ENCODE peak calls at places on chromosomes 6 and 20, in six cellular contexts. K, Q, H, O, I and B are unnamed samples.

GRCh38 chr6:27901801-27902200 is 10.4 kb downstream of the OR2B2 start:
- DNase-seq in Q (no peak), I (no peak), H (no peak), K (no peak), O (no peak), B (no peak)

GRCh38 chr6:117613920-117614535 is 11.7 kb upstream of the GOPC start:
- DNase-seq in H (no peak), Q (no peak), K (no peak), I (no peak), O (no peak), B (no peak)

GRCh38 chr6:11900662-11901598 is 111.2 kb upstream of the HIVEP1 start:
- DNase-seq in H (no peak), Q (no peak), K (no peak), I (no peak), O (no peak), B (no peak)

GRCh38 chr6:167162591-167162990 is 4.8 kb upstream of the GPR31 start:
- DNase-seq in K (no peak), Q (no peak), H (no peak), I (no peak), O (no peak), B (no peak)

GRCh38 chr20:46951405-46951804 is 56.8 kb downstream of the EYA2 start:
- DNase-seq in Q (no peak), H (no peak), I (no peak), K (no peak), O (no peak), B (no peak)

GRCh38 chr6:111070407-111070743 is 16.9 kb upstream of the SLC16A10 start:
- DNase-seq in I (no peak), K (no peak), H (no peak), Q (no peak), O (no peak), B (no peak)

GRCh38 chr6:151021878-151022277 is 156.4 kb downstream of the MTHFD1L start:
- DNase-seq in Q (no peak), O (no peak), I (no peak), H (no peak), K (no peak), B (no peak)

GRCh38 chr6:143941852-143942627 is 66.0 kb downstream of the PLAGL1 start:
- DNase-seq in O (peak), I (peak), K (peak), Q (no peak), H (no peak), B (no peak)

GRCh38 chr6:167795321-167795811 is 31.3 kb upstream of the AFDN start:
- DNase-seq in O (no peak), H (no peak), K (no peak), I (no peak), Q (no peak), B (peak)

GRCh38 chr6:43575105-43575771 is 600 bp downstream of the XPO5 start:
- DNase-seq in O (peak), H (no peak), Q (no peak), I (no peak), K (peak), B (peak)

GRCh38 chr20:64234291-64234791 is 21.2 kb upstream of the PCMTD2 start:
- DNase-seq in Q (no peak), I (no peak), K (no peak), H (no peak), O (no peak), B (no peak)

GRCh38 chr6:27176096-27176495 is 71.4 kb upstream of the PRSS16 start:
- DNase-seq in Q (no peak), O (no peak), H (no peak), I (no peak), K (no peak), B (no peak)

GRCh38 chr6:107304421-107305025 is 154.8 kb downstream of the PDSS2 start:
- DNase-seq in O (no peak), K (no peak), I (no peak), Q (no peak), H (no peak), B (no peak)

GRCh38 chr6:26576929-26577719 is 19.6 kb upstream of the ABT1 start:
- DNase-seq in Q (no peak), O (peak), I (no peak), K (peak), H (peak), B (no peak)

GRCh38 chr6:89200706-89201215 is 16.4 kb downstream of the GABRR1 start:
- DNase-seq in Q (no peak), I (no peak), K (no peak), O (no peak), H (no peak), B (no peak)

GRCh38 chr6:106181664-106182418 is 95.7 kb downstream of the PRDM1 start:
- DNase-seq in I (peak), Q (no peak), O (no peak), K (no peak), H (no peak), B (no peak)

GRCh38 chr20:46401478-46401860 is 4.9 kb downstream of the ELMO2 start:
- DNase-seq in I (no peak), K (no peak), Q (no peak), H (no peak), O (no peak), B (no peak)

GRCh38 chr20:46174469-46175126 is 56.5 kb downstream of the CD40 start:
- DNase-seq in I (no peak), H (peak), K (peak), Q (no peak), O (peak), B (peak)

GRCh38 chr6:41970436-41970846 is 28.8 kb upstream of the CCND3 start:
- DNase-seq in Q (no peak), K (no peak), H (no peak), I (peak), O (peak), B (peak)

GRCh38 chr6:40247516-40248115 is 313.4 kb upstream of the MOCS1 start:
- DNase-seq in O (no peak), K (no peak), I (no peak), Q (no peak), H (no peak), B (peak)

GRCh38 chr20:37327748-37328147 is 18.2 kb upstream of the SRC start:
- DNase-seq in Q (peak), K (peak), I (peak), O (peak), H (no peak), B (peak)

GRCh38 chr20:9353916-9354276 is 160.5 kb upstream of the LAMP5 start:
- DNase-seq in Q (no peak), H (no peak), I (peak), O (no peak), K (no peak), B (no peak)

GRCh38 chr6:12483712-12484111 is 193.6 kb downstream of the EDN1 start:
- DNase-seq in O (no peak), K (no peak), Q (peak), H (no peak), I (no peak), B (no peak)

GRCh38 chr6:56807992-56808342 is 146.9 kb upstream of the BEND6 start:
- DNase-seq in O (no peak), I (no peak), Q (no peak), H (no peak), K (no peak), B (no peak)

GRCh38 chr6:74932214-74932923 is 273.5 kb downstream of the COL12A1 start:
- DNase-seq in I (no peak), Q (no peak), O (no peak), H (no peak), K (no peak), B (no peak)

GRCh38 chr6:27601668-27602254 is 128.9 kb upstream of the ZNF184 start:
- DNase-seq in H (no peak), Q (no peak), K (no peak), I (no peak), O (no peak), B (no peak)

GRCh38 chr6:72643214-72643613 is 21.4 kb downstream of the KCNQ5 start:
- DNase-seq in O (no peak), I (no peak), K (no peak), Q (no peak), H (no peak), B (no peak)

GRCh38 chr6:489001-489400 is 97.4 kb downstream of the IRF4 start:
- DNase-seq in K (no peak), Q (no peak), O (no peak), H (no peak), I (no peak), B (no peak)

GRCh38 chr20:15965165-15965564 is 608.1 kb downstream of the KIF16B start:
- DNase-seq in Q (no peak), H (no peak), I (no peak), K (no peak), O (no peak), B (no peak)
- H3K4me3 ChIP-seq in Q (no peak), H (no peak), I (no peak), K (no peak), O (no peak), B (no peak)

GRCh38 chr6:159469449-159469848 is 223.6 kb downstream of the SOD2 start:
- DNase-seq in K (no peak), I (no peak), O (no peak), H (no peak), Q (no peak), B (no peak)
- TF ChIP-seq CTCF in K (no peak), I (no peak), O (no peak), H (no peak), Q (no peak), B (no peak)

DNA sequence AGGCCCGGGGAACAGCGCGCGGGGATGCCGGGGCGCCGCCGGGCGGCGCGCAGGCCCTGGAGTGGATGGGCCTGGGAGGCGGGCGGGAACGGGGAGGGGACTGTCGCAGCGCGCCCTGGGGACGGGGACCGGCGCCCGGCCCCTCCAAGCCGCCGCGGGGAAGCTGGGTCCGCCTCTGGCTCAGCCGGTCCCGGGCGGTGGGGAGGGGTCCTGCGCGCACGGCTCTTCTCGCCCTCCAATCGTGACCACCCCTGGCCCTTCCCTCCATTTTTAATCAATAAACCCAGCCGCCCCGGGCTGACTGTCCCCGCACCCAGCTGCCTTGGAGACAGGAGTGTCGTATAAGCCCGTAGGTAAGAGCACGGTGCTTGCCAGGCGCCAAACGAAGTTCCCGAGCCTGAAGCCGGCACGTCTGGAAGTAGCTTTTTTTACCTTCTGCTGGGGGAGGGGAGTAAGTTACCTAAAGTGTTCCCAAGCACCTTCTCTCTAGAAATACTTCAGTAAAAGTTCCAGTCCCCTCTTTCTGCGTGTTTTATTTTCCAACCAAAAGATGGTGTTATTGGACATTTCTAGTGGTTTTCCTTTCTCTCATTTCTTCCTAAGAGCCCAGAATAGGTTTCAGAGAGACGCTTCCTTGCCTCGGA is 780 bp upstream of the TAF4 start:
- DNase-seq in O (peak), H (peak), K (peak), I (no peak), Q (no peak), B (peak)
- H3K4me3 ChIP-seq in O (peak), H (peak), K (peak), I (peak), Q (peak), B (peak)

GRCh38 chr20:39829255-39829654 is 859.8 kb downstream of the MAFB start:
- DNase-seq in Q (no peak), K (peak), H (peak), O (no peak), I (no peak), B (no peak)
- TF ChIP-seq CTCF in Q (peak), K (peak), H (peak), O (peak), I (peak), B (no peak)